ENCODE peak calls at places on chromosomes 6 and 20, in seven cellular contexts. S is CD4-positive, alpha-beta memory T cell; J is NAMALWA; T is breast epithelium; H is naive thymus-derived CD8-positive, alpha-beta T cell; U is SHP77; B is activated T-helper 1 cell treated with anti-CD3 and anti-CD28 coated beads, Interleukin-2, amount 50 U/mL, for 16 hours. D is an unnamed sample.
A peak's percentile ranks its signal among the peaks of the same experiment; 100 is the strongest.

GRCh38 chr20:13862245-13862644 is 77.4 kb downstream of the NDUFAF5 start:
- DNase-seq in S (no peak), J (no peak), T (no peak), H (no peak), U (no peak), B (no peak), D (no peak)

GRCh38 chr6:107059606-107060005 is 31.6 kb downstream of the MTRES1 start:
- DNase-seq in S (no peak), J (no peak), T (no peak), H (no peak), U (no peak), B (no peak), D (no peak)

GRCh38 chr6:6940031-6940664 is 167.6 kb upstream of the RREB1 start:
- DNase-seq in S (no peak), J (no peak), T (no peak), H (no peak), U (no peak), B (no peak), D (no peak)

GRCh38 chr6:37006793-37007339 is 1.4 kb downstream of the FGD2 start:
- DNase-seq in S (no peak), J (peak; percentile 39), T (no peak), H (no peak), U (no peak), B (no peak), D (no peak)

GRCh38 chr6:111992851-111993250 is 61.1 kb upstream of the CCN6 start:
- DNase-seq in S (peak; percentile 55), J (no peak), T (no peak), H (no peak), U (no peak), B (no peak), D (peak; percentile 82)

GRCh38 chr6:21870071-21870729 is 276.6 kb downstream of the SOX4 start:
- DNase-seq in S (no peak), J (no peak), T (no peak), H (no peak), U (no peak), B (no peak), D (peak; percentile 12)

GRCh38 chr6:127514396-127515227 is 4.5 kb downstream of the MTCL3 start:
- DNase-seq in S (peak; percentile 64), J (no peak), T (no peak), H (peak; percentile 69), U (no peak), B (no peak), D (no peak)

GRCh38 chr6:14817068-14817467 is 428.8 kb upstream of the JARID2 start:
- DNase-seq in S (no peak), J (no peak), T (no peak), H (no peak), U (no peak), B (no peak), D (no peak)

GRCh38 chr6:134105903-134106302 is 53.5 kb upstream of the SLC2A12 start:
- DNase-seq in S (no peak), J (no peak), T (no peak), H (no peak), U (no peak), B (no peak), D (no peak)

GRCh38 chr20:45294003-45294368 is 12.7 kb upstream of the RBPJL start:
- DNase-seq in S (no peak), J (no peak), T (no peak), H (no peak), U (no peak), B (no peak), D (no peak)

GRCh38 chr20:34296468-34296867 is 6.7 kb downstream of the AHCY start:
- DNase-seq in S (no peak), J (no peak), T (no peak), H (no peak), U (no peak), B (no peak), D (no peak)

GRCh38 chr6:145629478-145629877 is 105.8 kb downstream of the EPM2A start:
- DNase-seq in S (no peak), J (no peak), T (no peak), H (no peak), U (no peak), B (no peak), D (no peak)

GRCh38 chr6:37483917-37484785 is 15.5 kb downstream of the CCDC167 start:
- DNase-seq in S (peak; percentile 76), J (peak; percentile 68), T (peak; percentile 64), H (peak; percentile 86), U (peak; percentile 19), B (peak; percentile 63), D (peak; percentile 71)

GRCh38 chr6:134253681-134254080 is 64.2 kb downstream of the SGK1 start:
- DNase-seq in S (no peak), J (no peak), T (no peak), H (no peak), U (no peak), B (no peak), D (no peak)

GRCh38 chr20:41174373-41174772 is 37.0 kb downstream of the PLCG1 start:
- DNase-seq in S (no peak), J (no peak), T (peak; percentile 33), H (no peak), U (no peak), B (no peak), D (no peak)

GRCh38 chr20:12989586-12989985 is 19.2 kb upstream of the SPTLC3 start:
- DNase-seq in S (no peak), J (no peak), T (no peak), H (no peak), U (no peak), B (no peak), D (no peak)

GRCh38 chr6:139597781-139598368 is 223.4 kb upstream of the CITED2 start:
- DNase-seq in S (no peak), J (no peak), T (no peak), H (no peak), U (no peak), B (no peak), D (no peak)

D was measured in GM12865.